ENCODE peak calls at places on chromosome 7, in eight cellular contexts. V is left ventricle myocardium inferior, D is OCI-LY7, M is Peyer's patch, R is heart left ventricle, Y is ascending aorta, I is astrocyte of the spinal cord, T is HCT116. A is an unnamed sample.

GRCh38 chr7:132618956-132619305 is 42.7 kb upstream of the PLXNA4 start:
- DNase-seq in D (no peak), M (no peak), Y (no peak), T (no peak), V (no peak), I (peak; percentile 50), R (no peak), A (no peak)

GRCh38 chr7:105224884-105225651 is 163.7 kb downstream of the SRPK2 start:
- DNase-seq in I (peak; percentile 94), M (no peak), Y (no peak), R (no peak), V (no peak), T (peak; percentile 70), D (peak; percentile 7), A (peak; percentile 23)

GRCh38 chr7:5428470-5429252 is 5.0 kb upstream of the TNRC18 start:
- DNase-seq in M (peak; percentile 81), R (peak; percentile 85), Y (peak; percentile 87), I (peak; percentile 90), D (no peak), T (no peak), V (peak; percentile 74), A (no peak)

GRCh38 chr7:97174308-97174707 is 56.8 kb downstream of the SDHAF3 start:
- DNase-seq in R (no peak), M (no peak), T (no peak), I (no peak), V (no peak), D (no peak), Y (no peak), A (no peak)

GRCh38 chr7:92731327-92732063 is 104.9 kb downstream of the CDK6 start:
- DNase-seq in V (no peak), Y (no peak), M (no peak), I (no peak), R (no peak), T (no peak), D (peak; percentile 38), A (peak; percentile 52)

GRCh38 chr7:1557771-1558170 is 1.8 kb upstream of the TMEM184A start:
- DNase-seq in Y (no peak), R (peak; percentile 17), D (no peak), T (no peak), I (no peak), M (no peak), V (no peak), A (peak; percentile 7)

GRCh38 chr7:151327659-151328058 is 14.0 kb upstream of the NUB1 start:
- DNase-seq in D (no peak), Y (no peak), R (no peak), M (no peak), T (no peak), I (peak; percentile 29), V (no peak), A (no peak)

GRCh38 chr7:47314728-47315601 is 266.9 kb downstream of the TNS3 start:
- DNase-seq in T (no peak), I (peak; percentile 85), R (peak; percentile 71), Y (peak; percentile 84), V (peak; percentile 54), M (no peak), D (no peak), A (no peak)

GRCh38 chr7:68733219-68734143 is 864.8 kb upstream of the AUTS2 start:
- DNase-seq in D (no peak), I (no peak), T (no peak), V (no peak), R (no peak), Y (no peak), M (no peak), A (no peak)

GRCh38 chr7:16397497-16398210 is 23.7 kb downstream of the CRPPA start:
- DNase-seq in R (no peak), M (no peak), V (no peak), Y (no peak), T (no peak), I (no peak), D (no peak), A (no peak)

GRCh38 chr7:31145339-31145738 is 93.2 kb downstream of the ADCYAP1R1 start:
- DNase-seq in D (no peak), T (no peak), M (no peak), I (no peak), V (no peak), R (no peak), Y (no peak), A (no peak)

GRCh38 chr7:96675548-96675947 is 34.1 kb downstream of the SEM1 start:
- DNase-seq in Y (no peak), T (no peak), R (no peak), V (no peak), M (no peak), D (no peak), I (no peak), A (no peak)

GRCh38 chr7:30678805-30679204 is 3.5 kb downstream of the CRHR2 start:
- DNase-seq in R (no peak), M (no peak), D (no peak), I (no peak), Y (no peak), T (no peak), V (no peak), A (no peak)

GRCh38 chr7:157177997-157178396 is 39.3 kb downstream of the UBE3C start:
- DNase-seq in V (no peak), M (no peak), D (no peak), R (no peak), I (no peak), T (no peak), Y (no peak), A (no peak)

GRCh38 chr7:152673902-152674301 is 2.0 kb downstream of the XRCC2 start:
- DNase-seq in V (no peak), M (no peak), Y (no peak), D (no peak), R (no peak), I (no peak), T (no peak), A (no peak)

GRCh38 chr7:134422646-134423045 is 36.3 kb downstream of the AKR1B1 start:
- DNase-seq in V (no peak), Y (no peak), T (no peak), D (no peak), I (no peak), R (no peak), M (no peak), A (no peak)

GRCh38 chr7:39416866-39417265 is 149.3 kb upstream of the YAE1 start:
- DNase-seq in T (no peak), I (no peak), Y (no peak), R (no peak), V (no peak), M (no peak), D (no peak), A (no peak)

GRCh38 chr7:39410582-39410981 is 155.6 kb upstream of the YAE1 start:
- DNase-seq in Y (no peak), I (no peak), D (no peak), T (no peak), V (no peak), M (no peak), R (no peak), A (no peak)

GRCh38 chr7:39414669-39415035 is 151.6 kb upstream of the YAE1 start:
- DNase-seq in I (no peak), T (no peak), Y (no peak), D (no peak), V (no peak), M (no peak), R (no peak), A (no peak)

GRCh38 chr7:39415091-39415820 is 150.9 kb upstream of the YAE1 start:
- DNase-seq in M (no peak), D (no peak), T (no peak), R (no peak), I (no peak), Y (no peak), V (no peak), A (no peak)

DNA sequence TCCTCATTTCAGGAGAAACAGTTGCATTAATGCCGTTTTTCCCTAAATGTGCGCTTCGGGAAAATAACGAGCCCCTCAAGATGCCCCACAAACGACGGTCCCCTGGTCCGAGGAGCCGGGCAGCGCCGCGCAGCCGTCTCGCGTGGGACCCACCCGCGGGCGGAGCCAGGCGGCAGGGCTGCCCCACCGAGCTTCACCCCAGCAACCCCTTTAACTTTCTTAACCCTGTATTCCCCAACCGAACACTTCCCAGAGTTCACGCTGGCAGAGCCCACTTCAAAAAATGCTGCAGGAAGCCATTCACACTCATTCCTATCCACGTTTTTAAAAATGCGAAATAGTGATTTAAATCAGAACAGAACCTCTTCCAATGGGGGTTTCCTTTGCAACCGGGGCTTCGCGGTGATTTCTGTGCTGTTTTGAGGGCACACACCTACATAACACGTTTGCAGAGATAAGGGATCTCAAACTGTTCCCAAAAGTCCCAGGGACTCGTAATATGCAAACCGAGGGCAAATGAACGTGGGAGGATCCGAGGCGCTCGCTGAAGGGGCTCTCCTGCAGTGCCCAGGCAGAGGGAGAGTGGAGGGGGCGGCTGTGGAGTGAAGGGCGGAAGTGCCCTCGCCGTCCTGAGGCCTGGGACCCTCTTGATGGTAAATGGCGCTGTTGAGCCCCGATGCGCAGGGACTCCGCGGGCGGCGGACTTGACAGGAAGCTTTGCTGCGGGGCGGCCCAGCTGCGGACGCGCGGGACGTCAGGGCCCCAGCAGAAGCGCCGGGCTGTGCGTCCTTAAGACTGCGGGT is 152.1 kb upstream of the YAE1 start:
- DNase-seq in Y (peak; percentile 71), M (peak; percentile 66), T (peak; percentile 26), R (peak; percentile 54), I (peak; percentile 43), D (peak; percentile 18), V (peak; percentile 34), A (peak; percentile 76)
- TF ChIP-seq CTCF in Y (peak; percentile 14), M (no peak), T (no peak), R (no peak), I (no peak), D (no peak), V (no peak), A (no peak)

DNA sequence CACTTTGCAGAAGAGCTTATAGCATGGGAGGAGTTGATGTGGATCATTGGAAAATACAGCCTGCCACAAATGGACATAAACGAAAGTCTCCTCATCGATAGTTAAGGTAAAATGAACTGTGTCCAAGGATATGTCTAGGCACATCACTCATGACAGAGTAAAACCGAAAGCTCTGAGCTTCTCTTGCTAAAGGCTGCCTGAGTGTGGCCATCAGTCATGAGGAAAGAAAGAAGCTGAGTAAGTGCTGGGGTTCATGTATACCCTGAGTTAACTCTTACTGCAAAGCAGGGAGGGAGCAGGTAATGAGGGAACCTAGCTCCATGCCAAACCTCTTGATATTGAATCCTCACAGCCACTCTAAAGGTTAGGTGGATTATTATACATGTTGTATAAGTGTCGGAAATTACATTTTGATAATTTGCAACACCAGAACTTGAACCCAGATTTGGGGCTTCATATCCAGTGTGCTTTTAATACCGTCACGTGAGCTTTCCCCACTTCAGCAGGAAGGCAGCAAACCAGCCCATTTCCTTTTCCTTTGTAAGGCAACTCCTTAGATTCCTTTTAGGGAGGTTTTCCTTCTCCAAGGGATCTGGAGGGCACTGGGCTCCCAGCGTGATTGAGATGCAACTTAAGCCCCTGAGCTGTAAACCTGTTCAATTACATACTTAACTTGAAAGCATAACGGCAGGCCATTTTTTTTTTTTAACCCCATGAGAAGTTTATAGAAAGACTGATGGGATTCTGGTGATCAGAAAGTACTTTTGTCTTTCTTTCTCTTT is 215.0 kb downstream of the PHF14 start:
- DNase-seq in Y (no peak), D (no peak), T (no peak), I (no peak), M (no peak), V (no peak), R (no peak), A (no peak)
- H3K4me3 ChIP-seq in Y (no peak overlapping the region), D (no peak overlapping the region), T (no peak overlapping the region), I (no peak overlapping the region), M (no peak overlapping the region), V (no peak overlapping the region), R (no peak overlapping the region), A (no peak overlapping the region)

GRCh38 chr7:79624336-79624735 is 170.9 kb upstream of the MAGI2 start:
- DNase-seq in I (no peak), V (no peak), M (no peak), Y (no peak), D (no peak), R (no peak), T (no peak), A (no peak)
- TF ChIP-seq CTCF in I (no peak), V (no peak), M (no peak), Y (no peak), D (no peak), R (no peak), T (no peak), A (no peak)

GRCh38 chr7:79436378-79436777 is 17.1 kb downstream of the MAGI2 start:
- DNase-seq in D (no peak), R (no peak), T (no peak), I (no peak), V (no peak), Y (no peak), M (no peak), A (no peak)
- H3K4me3 ChIP-seq in D (no peak overlapping the region), R (no peak overlapping the region), T (no peak overlapping the region), I (no peak overlapping the region), V (no peak overlapping the region), Y (no peak overlapping the region), M (no peak overlapping the region), A (no peak overlapping the region)